ENCODE peak calls at places on chromosomes 16 and 17, in five cellular contexts. M is C1 segment of cervical spinal cord; K is stimulated activated CD8-positive, alpha-beta memory T cell treated with anti-CD3 and anti-CD28 coated beads, Interleukin-15, amount 100 ng/mL, for 24 hours; I is NCI-H226; W is bronchial epithelial cell. R is an unnamed sample.

GRCh38 chr16:67594956-67595355 is 32.6 kb downstream of the CTCF start:
- DNase-seq in M (no peak), K (no peak), I (peak), W (peak), R (no peak)

GRCh38 chr16:22671301-22672076 is 142.5 kb upstream of the HS3ST2 start:
- DNase-seq in M (no peak), K (no peak), I (no peak), W (no peak), R (peak)

GRCh38 chr17:41907633-41908539 is 10.9 kb downstream of the ACLY start:
- DNase-seq in M (no peak), K (no peak), I (peak), W (no peak), R (no peak)

GRCh38 chr17:78973196-78973595 is 6.5 kb downstream of the LGALS3BP start:
- DNase-seq in M (no peak), K (no peak), I (no peak), W (no peak), R (no peak)

GRCh38 chr16:88344411-88345030 is 38.2 kb upstream of the ZNF469 start:
- DNase-seq in M (no peak), K (no peak), I (no peak), W (no peak), R (no peak)

GRCh38 chr16:85173981-85174751 is 61.9 kb upstream of the CIBAR2 start:
- DNase-seq in M (no peak), K (no peak), I (peak), W (peak), R (no peak)

GRCh38 chr17:45394913-45395568 is 37.6 kb downstream of the ARHGAP27 start:
- DNase-seq in M (no peak), K (no peak), I (peak), W (peak), R (peak)

GRCh38 chr16:4626396-4626795 is 1.8 kb downstream of the MGRN1 start:
- DNase-seq in M (no peak), K (no peak), I (no peak), W (no peak), R (no peak)

GRCh38 chr17:57086069-57086930 is 1.3 kb downstream of the AKAP1 start:
- DNase-seq in M (no peak), K (no peak), I (peak), W (peak), R (no peak)

GRCh38 chr17:41771389-41772206 is 14.9 kb downstream of the JUP start:
- DNase-seq in M (no peak), K (no peak), I (no peak), W (no peak), R (no peak)

GRCh38 chr17:81350320-81350686 is 45.0 kb upstream of the BAHCC1 start:
- DNase-seq in M (no peak), K (no peak), I (no peak), W (peak), R (no peak)

GRCh38 chr17:80835816-80836657 is 155.6 kb upstream of the CHMP6 start:
- DNase-seq in M (no peak), K (no peak), I (no peak), W (no peak), R (no peak)

GRCh38 chr17:78266231-78266631 is 34.8 kb downstream of the TMEM235 start:
- DNase-seq in M (no peak), K (no peak), I (no peak), W (no peak), R (no peak)

GRCh38 chr17:64641499-64641898 is 20.6 kb downstream of the SMURF2 start:
- DNase-seq in M (no peak), K (no peak), I (peak), W (no peak), R (no peak)

GRCh38 chr17:78398390-78398789 is 19.9 kb downstream of the PGS1 start:
- DNase-seq in M (no peak), K (no peak), I (no peak), W (no peak), R (no peak)

GRCh38 chr17:8711291-8711690 is 33.3 kb downstream of the CCDC42 start:
- DNase-seq in M (no peak), K (no peak), I (no peak), W (no peak), R (no peak)

GRCh38 chr16:85395207-85395912 is 217.8 kb upstream of the GSE1 start:
- DNase-seq in M (no peak), K (no peak), I (peak), W (peak), R (no peak)

GRCh38 chr17:57915532-57915931 is 39.7 kb downstream of the CUEDC1 start:
- DNase-seq in M (no peak), K (no peak), I (no peak), W (no peak), R (no peak)

GRCh38 chr17:83116311-83116771 is 36.9 kb downstream of the METRNL start:
- DNase-seq in M (no peak), K (no peak), I (no peak), W (no peak), R (no peak)

GRCh38 chr17:82583720-82584234 is 64.2 kb downstream of the FOXK2 start:
- DNase-seq in M (no peak), K (no peak), I (no peak), W (no peak), R (no peak)

GRCh38 chr17:19736071-19736470 is 12.0 kb downstream of the ALDH3A1 start:
- DNase-seq in M (no peak), K (no peak), I (no peak), W (no peak), R (peak)

GRCh38 chr17:81065500-81065899 is 30.5 kb downstream of the BAIAP2 start:
- DNase-seq in M (no peak), K (no peak), I (no peak), W (no peak), R (no peak)

GRCh38 chr16:15885560-15886001 is 2.8 kb downstream of the CEP20 start:
- DNase-seq in M (no peak), K (no peak), I (no peak), W (no peak), R (no peak)

GRCh38 chr16:84617068-84617630 is 729 bp downstream of the COTL1 start:
- DNase-seq in M (no peak), K (no peak), I (no peak), W (no peak), R (no peak)

GRCh38 chr17:41322264-41322902 is 6.9 kb upstream of the KRTAP17-1 start:
- DNase-seq in M (no peak), K (no peak), I (peak), W (peak), R (no peak)

R was measured in type B pancreatic cell.